ENCODE peak calls at places on chromosomes 6 and 20, in eight cellular contexts. Q, X, M, C, W, O, A and V are unnamed samples.

GRCh38 chr20:25149986-25150385 is 45.5 kb upstream of the ENTPD6 start:
- DNase-seq in M (no peak), A (no peak), W (no peak), Q (peak; percentile 95), O (no peak), C (no peak), X (no peak), V (no peak)

GRCh38 chr6:133432021-133432989 is 191.1 kb downstream of the EYA4 start:
- DNase-seq in W (no peak), A (no peak), C (no peak), X (no peak), O (no peak), M (no peak), Q (peak; percentile 44), V (no peak)

GRCh38 chr20:39117486-39117885 is 155.3 kb downstream of the DHX35 start:
- DNase-seq in M (no peak), W (peak; percentile 41), C (no peak), Q (no peak), A (peak; percentile 61), X (peak; percentile 73), O (peak; percentile 54), V (no peak)

GRCh38 chr20:44683263-44684046 is 31.7 kb upstream of the CCN5 start:
- DNase-seq in O (peak; percentile 85), X (peak; percentile 63), W (no peak), M (no peak), A (peak; percentile 87), Q (peak; percentile 79), C (peak; percentile 73), V (no peak)

GRCh38 chr20:13149371-13149770 is 71.7 kb upstream of the ISM1 start:
- DNase-seq in X (no peak), M (no peak), A (no peak), O (no peak), W (no peak), Q (no peak), C (no peak), V (no peak)

GRCh38 chr20:17651761-17652388 is 30.2 kb downstream of the RRBP1 start:
- DNase-seq in O (peak; percentile 42), X (no peak), W (peak; percentile 54), C (no peak), M (no peak), A (peak; percentile 62), Q (no peak), V (no peak)

GRCh38 chr20:46916244-46916603 is 21.6 kb downstream of the EYA2 start:
- DNase-seq in X (no peak), C (no peak), Q (no peak), W (no peak), A (no peak), O (no peak), M (no peak), V (no peak)

GRCh38 chr20:59830107-59831023 is 103.1 kb downstream of the SYCP2 start:
- DNase-seq in X (no peak), Q (no peak), W (no peak), O (peak; percentile 3), A (peak; percentile 77), C (no peak), M (no peak), V (no peak)

GRCh38 chr6:170274713-170275560 is 15.9 kb downstream of the DLL1 start:
- DNase-seq in Q (no peak), W (no peak), O (no peak), M (no peak), A (no peak), X (no peak), C (no peak), V (no peak)

GRCh38 chr6:51541847-51542246 is 545.6 kb downstream of the PKHD1 start:
- DNase-seq in Q (peak; percentile 15), M (no peak), A (peak; percentile 65), W (no peak), O (peak; percentile 17), X (no peak), C (no peak), V (no peak)

GRCh38 chr6:109073344-109074235 is 21.1 kb downstream of the SESN1 start:
- DNase-seq in A (peak; percentile 74), W (peak; percentile 86), O (peak; percentile 77), X (peak; percentile 67), Q (peak; percentile 83), M (peak; percentile 46), C (peak; percentile 77), V (no peak)

GRCh38 chr6:129203190-129203900 is 320.4 kb downstream of the LAMA2 start:
- DNase-seq in Q (no peak), C (no peak), X (no peak), A (no peak), M (no peak), W (no peak), O (no peak), V (no peak)

GRCh38 chr20:10381477-10381876 is 52.5 kb downstream of the MKKS start:
- DNase-seq in Q (no peak), W (no peak), A (peak; percentile 42), M (no peak), O (no peak), C (no peak), X (peak; percentile 40), V (no peak)

GRCh38 chr6:90940812-90941481 is 354.1 kb upstream of the MAP3K7 start:
- DNase-seq in W (peak; percentile 80), A (peak; percentile 64), X (peak; percentile 44), O (peak; percentile 65), M (peak; percentile 10), Q (peak; percentile 51), C (peak; percentile 64), V (no peak)

GRCh38 chr20:58987790-58988564 is 6.9 kb downstream of the NELFCD start:
- DNase-seq in A (no peak), O (no peak), M (no peak), X (no peak), Q (no peak), W (no peak), C (no peak), V (peak; percentile 35)

GRCh38 chr6:159221486-159222170 is 52.4 kb downstream of the FNDC1 start:
- DNase-seq in X (no peak), A (no peak), O (no peak), W (no peak), Q (no peak), M (no peak), C (no peak), V (no peak)

GRCh38 chr6:33279971-33280511 is 3.1 kb downstream of the B3GALT4 start:
- DNase-seq in W (peak; percentile 42), C (peak; percentile 69), X (peak; percentile 93), A (peak; percentile 83), O (peak; percentile 74), M (no peak), Q (peak; percentile 56), V (no peak)
- TF ChIP-seq CTCF in W (peak; percentile 36), C (peak; percentile 58), X (peak; percentile 83), A (peak; percentile 95), O (peak; percentile 50), M (peak; percentile 64), Q (peak; percentile 52), V (no peak)

GRCh38 chr6:25991785-25992412 is 29.3 kb downstream of the TRIM38 start:
- DNase-seq in C (peak; percentile 75), M (no peak), O (peak; percentile 81), X (peak; percentile 64), A (peak; percentile 48), W (peak; percentile 73), Q (peak; percentile 72), V (peak; percentile 91)

GRCh38 chr6:25995507-25995906 is 32.9 kb downstream of the TRIM38 start:
- DNase-seq in W (no peak), X (no peak), O (no peak), A (no peak), M (no peak), C (no peak), Q (no peak), V (no peak)

GRCh38 chr6:25990172-25990873 is 27.7 kb downstream of the TRIM38 start:
- DNase-seq in O (no peak), W (no peak), A (no peak), X (no peak), C (no peak), Q (no peak), M (no peak), V (no peak)

GRCh38 chr6:25992413-25993037 is 29.9 kb downstream of the TRIM38 start:
- DNase-seq in C (peak; percentile 96), X (peak; percentile 93), Q (peak; percentile 96), M (peak; percentile 81), W (peak; percentile 93), O (peak; percentile 97), A (peak; percentile 95), V (peak; percentile 96)

GRCh38 chr6:25993038-25993684 is 30.6 kb downstream of the TRIM38 start:
- DNase-seq in M (no peak), O (no peak), W (no peak), Q (no peak), A (no peak), C (no peak), X (no peak), V (no peak)
- H3K27ac ChIP-seq in M (no peak overlapping the region), O (peak overlapping the region; percentile 95), W (peak overlapping the region; percentile 91), Q (no peak overlapping the region), A (peak overlapping the region; percentile 18), C (peak overlapping the region; percentile 57), X (peak overlapping the region; percentile 90), V (peak overlapping the region; percentile 90)

GRCh38 chr20:63566395-63567131 is 7.5 kb downstream of the HELZ2 start:
- DNase-seq in W (no peak), C (no peak), Q (no peak), X (no peak), M (no peak), O (no peak), A (no peak), V (no peak)
- TF ChIP-seq CTCF in W (no peak), C (no peak), Q (no peak), X (no peak), M (no peak), O (no peak), A (no peak), V (no peak)

GRCh38 chr6:44377971-44378370 is 9.5 kb upstream of the CDC5L start:
- DNase-seq in W (no peak), X (peak; percentile 16), A (peak; percentile 25), M (no peak), O (no peak), C (no peak), Q (no peak), V (no peak)
- H3K27ac ChIP-seq in W (no peak overlapping the region), X (no peak overlapping the region), A (no peak overlapping the region), M (no peak overlapping the region), O (no peak overlapping the region), C (no peak overlapping the region), Q (no peak overlapping the region), V (no peak overlapping the region)